ENCODE peak calls at places on chromosomes 16 and 17, in ten cellular contexts. One of them, this sample, is unnamed.

GRCh38 chr17:72122668-72123495 is 2.1 kb downstream of the SOX9 start:
- DNase-seq in CD8-positive, alpha-beta T cell: no peak
- DNase-seq in AG04449: no peak
- DNase-seq in chondrocyte: no peak
- DNase-seq in BJ: no peak
- DNase-seq in progenitor cell of endocrine pancreas: peak
- DNase-seq in H9: peak
- DNase-seq in left ventricle myocardium inferior: peak
- DNase-seq in left lung: peak
- DNase-seq in ovary: no peak
- DNase-seq in this sample: no peak

GRCh38 chr17:61314368-61315078 is 85.1 kb upstream of the TBX2 start:
- DNase-seq in left lung: peak
- DNase-seq in H9: no peak
- DNase-seq in ovary: peak
- DNase-seq in chondrocyte: no peak
- DNase-seq in AG04449: no peak
- DNase-seq in BJ: no peak
- DNase-seq in progenitor cell of endocrine pancreas: no peak
- DNase-seq in CD8-positive, alpha-beta T cell: no peak
- DNase-seq in left ventricle myocardium inferior: peak
- DNase-seq in this sample: no peak

GRCh38 chr17:11922634-11923033 is 74.6 kb downstream of the ZNF18 start:
- DNase-seq in ovary: no peak
- DNase-seq in BJ: no peak
- DNase-seq in chondrocyte: no peak
- DNase-seq in AG04449: no peak
- DNase-seq in left lung: no peak
- DNase-seq in left ventricle myocardium inferior: no peak
- DNase-seq in progenitor cell of endocrine pancreas: no peak
- DNase-seq in H9: no peak
- DNase-seq in CD8-positive, alpha-beta T cell: no peak
- DNase-seq in this sample: no peak

GRCh38 chr17:60359415-60359814 is 32.5 kb downstream of the USP32 start:
- DNase-seq in chondrocyte: no peak
- DNase-seq in H9: no peak
- DNase-seq in left ventricle myocardium inferior: no peak
- DNase-seq in progenitor cell of endocrine pancreas: no peak
- DNase-seq in CD8-positive, alpha-beta T cell: no peak
- DNase-seq in ovary: no peak
- DNase-seq in AG04449: no peak
- DNase-seq in BJ: no peak
- DNase-seq in left lung: no peak
- DNase-seq in this sample: no peak

GRCh38 chr17:47776330-47777197 is 43.5 kb downstream of the TBX21 start:
- DNase-seq in chondrocyte: no peak
- DNase-seq in progenitor cell of endocrine pancreas: no peak
- DNase-seq in CD8-positive, alpha-beta T cell: no peak
- DNase-seq in H9: peak
- DNase-seq in left ventricle myocardium inferior: no peak
- DNase-seq in AG04449: no peak
- DNase-seq in ovary: no peak
- DNase-seq in left lung: no peak
- DNase-seq in BJ: no peak
- DNase-seq in this sample: peak

GRCh38 chr17:61556224-61557188 is 34.5 kb downstream of the NACA2 start:
- DNase-seq in CD8-positive, alpha-beta T cell: no peak
- DNase-seq in H9: no peak
- DNase-seq in left lung: no peak
- DNase-seq in left ventricle myocardium inferior: no peak
- DNase-seq in AG04449: no peak
- DNase-seq in progenitor cell of endocrine pancreas: no peak
- DNase-seq in chondrocyte: no peak
- DNase-seq in ovary: no peak
- DNase-seq in BJ: no peak
- DNase-seq in this sample: no peak

GRCh38 chr17:2837147-2837561 is 40.9 kb downstream of the RAP1GAP2 start:
- DNase-seq in progenitor cell of endocrine pancreas: no peak
- DNase-seq in H9: no peak
- DNase-seq in left lung: no peak
- DNase-seq in ovary: no peak
- DNase-seq in AG04449: no peak
- DNase-seq in chondrocyte: no peak
- DNase-seq in left ventricle myocardium inferior: no peak
- DNase-seq in CD8-positive, alpha-beta T cell: no peak
- DNase-seq in BJ: no peak
- DNase-seq in this sample: no peak

GRCh38 chr17:76385892-76386786 is 1.7 kb downstream of the SPHK1 start:
- DNase-seq in progenitor cell of endocrine pancreas: peak
- DNase-seq in left lung: peak
- DNase-seq in CD8-positive, alpha-beta T cell: peak
- DNase-seq in chondrocyte: no peak
- DNase-seq in H9: peak
- DNase-seq in AG04449: no peak
- DNase-seq in left ventricle myocardium inferior: peak
- DNase-seq in ovary: peak
- DNase-seq in BJ: no peak
- DNase-seq in this sample: peak

DNA sequence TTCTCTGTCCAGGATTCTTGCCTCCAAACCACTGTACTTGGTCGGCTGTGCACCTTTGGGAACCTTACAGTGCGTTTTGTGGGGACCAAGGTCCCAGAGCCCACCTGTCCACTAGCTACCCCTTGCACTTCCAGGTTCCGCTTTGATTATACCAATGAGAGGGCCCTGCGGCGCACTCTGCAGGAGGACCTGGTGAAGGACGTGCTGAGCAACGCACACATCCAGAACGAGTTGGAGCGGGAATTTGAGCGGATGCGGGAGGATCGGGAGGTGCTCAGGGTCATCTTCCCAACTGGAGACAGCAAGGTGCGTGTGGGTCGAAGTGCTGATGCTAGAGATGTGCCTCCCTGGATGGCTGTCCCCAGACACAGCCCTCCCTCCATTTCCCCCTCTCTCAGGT is 18.8 kb downstream of the POLR2A start:
- DNase-seq in AG04449: no peak
- DNase-seq in ovary: no peak
- DNase-seq in BJ: no peak
- DNase-seq in chondrocyte: no peak
- DNase-seq in CD8-positive, alpha-beta T cell: no peak
- DNase-seq in progenitor cell of endocrine pancreas: no peak
- DNase-seq in left lung: no peak
- DNase-seq in H9: no peak
- DNase-seq in left ventricle myocardium inferior: no peak
- DNase-seq in this sample: no peak
- TF ChIP-seq CTCF in AG04449: peak
- TF ChIP-seq CTCF in ovary: no peak
- TF ChIP-seq CTCF in BJ: peak
- TF ChIP-seq CTCF in chondrocyte: peak
- TF ChIP-seq CTCF in CD8-positive, alpha-beta T cell: no peak
- TF ChIP-seq CTCF in progenitor cell of endocrine pancreas: peak
- TF ChIP-seq CTCF in left lung: no peak
- TF ChIP-seq CTCF in H9: peak
- TF ChIP-seq CTCF in left ventricle myocardium inferior: no peak
- TF ChIP-seq CTCF in this sample: no peak

DNA sequence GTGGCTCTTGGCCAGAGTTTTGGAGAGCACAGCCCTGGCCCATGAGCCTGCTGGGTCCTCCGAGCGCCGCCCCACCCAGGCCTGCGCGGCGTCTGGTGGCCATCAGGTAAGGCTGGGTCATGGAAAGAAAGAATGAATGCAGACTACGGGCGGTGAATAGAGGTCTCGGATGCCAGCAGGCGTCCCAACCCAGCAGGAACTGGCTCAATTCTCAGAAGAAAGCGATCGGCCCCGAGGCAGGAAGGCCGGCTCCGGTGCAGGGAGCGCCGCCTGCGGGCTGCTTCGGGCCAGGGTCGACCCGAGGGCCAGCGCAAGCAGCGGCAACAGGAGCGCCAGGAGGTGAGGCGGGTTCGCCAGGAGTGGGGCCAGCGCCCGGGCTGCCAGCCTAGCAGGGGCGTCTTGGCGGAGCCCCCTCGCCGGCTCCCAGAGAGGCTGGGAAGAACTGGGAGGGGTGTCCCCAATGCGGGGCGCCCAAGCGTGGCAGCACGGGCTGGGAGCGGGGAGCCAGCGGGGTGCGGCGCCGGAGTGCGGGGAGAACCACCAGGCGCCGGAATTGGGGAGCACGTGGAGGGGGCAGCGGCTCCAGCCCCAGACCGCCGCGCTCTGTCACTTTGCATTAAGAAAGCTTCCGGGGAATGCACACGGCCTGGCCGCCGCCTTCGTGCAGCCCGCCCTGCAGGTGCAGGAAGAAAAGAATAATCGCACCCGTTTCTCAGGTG is 7.1 kb upstream of the TMC5 start:
- DNase-seq in left ventricle myocardium inferior: no peak
- DNase-seq in H9: peak
- DNase-seq in BJ: no peak
- DNase-seq in CD8-positive, alpha-beta T cell: no peak
- DNase-seq in ovary: no peak
- DNase-seq in AG04449: no peak
- DNase-seq in progenitor cell of endocrine pancreas: peak
- DNase-seq in left lung: peak
- DNase-seq in chondrocyte: no peak
- DNase-seq in this sample: no peak
- TF ChIP-seq CTCF in left ventricle myocardium inferior: no peak
- TF ChIP-seq CTCF in H9: peak
- TF ChIP-seq CTCF in BJ: peak
- TF ChIP-seq CTCF in CD8-positive, alpha-beta T cell: no peak
- TF ChIP-seq CTCF in ovary: no peak
- TF ChIP-seq CTCF in AG04449: no peak
- TF ChIP-seq CTCF in progenitor cell of endocrine pancreas: peak
- TF ChIP-seq CTCF in left lung: no peak
- TF ChIP-seq CTCF in chondrocyte: peak
- TF ChIP-seq CTCF in this sample: no peak

GRCh38 chr17:41325126-41325525 is 9.6 kb upstream of the KRTAP17-1 start:
- DNase-seq in progenitor cell of endocrine pancreas: no peak
- DNase-seq in chondrocyte: no peak
- DNase-seq in AG04449: no peak
- DNase-seq in left ventricle myocardium inferior: no peak
- DNase-seq in BJ: no peak
- DNase-seq in ovary: no peak
- DNase-seq in CD8-positive, alpha-beta T cell: no peak
- DNase-seq in left lung: no peak
- DNase-seq in H9: no peak
- DNase-seq in this sample: no peak

GRCh38 chr17:41322903-41323895 is 7.7 kb upstream of the KRTAP17-1 start:
- DNase-seq in H9: no peak
- DNase-seq in left ventricle myocardium inferior: no peak
- DNase-seq in ovary: no peak
- DNase-seq in CD8-positive, alpha-beta T cell: no peak
- DNase-seq in left lung: no peak
- DNase-seq in AG04449: no peak
- DNase-seq in chondrocyte: no peak
- DNase-seq in progenitor cell of endocrine pancreas: no peak
- DNase-seq in BJ: no peak
- DNase-seq in this sample: no peak

GRCh38 chr17:41325611-41326010 is 10.1 kb upstream of the KRTAP17-1 start:
- DNase-seq in left lung: no peak
- DNase-seq in left ventricle myocardium inferior: no peak
- DNase-seq in ovary: no peak
- DNase-seq in progenitor cell of endocrine pancreas: no peak
- DNase-seq in BJ: no peak
- DNase-seq in AG04449: no peak
- DNase-seq in chondrocyte: no peak
- DNase-seq in CD8-positive, alpha-beta T cell: no peak
- DNase-seq in H9: no peak
- DNase-seq in this sample: no peak

GRCh38 chr17:41326173-41327145 is 10.9 kb upstream of the KRTAP17-1 start:
- DNase-seq in ovary: no peak
- DNase-seq in progenitor cell of endocrine pancreas: no peak
- DNase-seq in chondrocyte: no peak
- DNase-seq in CD8-positive, alpha-beta T cell: no peak
- DNase-seq in AG04449: no peak
- DNase-seq in left lung: no peak
- DNase-seq in H9: no peak
- DNase-seq in left ventricle myocardium inferior: no peak
- DNase-seq in BJ: no peak
- DNase-seq in this sample: no peak

DNA sequence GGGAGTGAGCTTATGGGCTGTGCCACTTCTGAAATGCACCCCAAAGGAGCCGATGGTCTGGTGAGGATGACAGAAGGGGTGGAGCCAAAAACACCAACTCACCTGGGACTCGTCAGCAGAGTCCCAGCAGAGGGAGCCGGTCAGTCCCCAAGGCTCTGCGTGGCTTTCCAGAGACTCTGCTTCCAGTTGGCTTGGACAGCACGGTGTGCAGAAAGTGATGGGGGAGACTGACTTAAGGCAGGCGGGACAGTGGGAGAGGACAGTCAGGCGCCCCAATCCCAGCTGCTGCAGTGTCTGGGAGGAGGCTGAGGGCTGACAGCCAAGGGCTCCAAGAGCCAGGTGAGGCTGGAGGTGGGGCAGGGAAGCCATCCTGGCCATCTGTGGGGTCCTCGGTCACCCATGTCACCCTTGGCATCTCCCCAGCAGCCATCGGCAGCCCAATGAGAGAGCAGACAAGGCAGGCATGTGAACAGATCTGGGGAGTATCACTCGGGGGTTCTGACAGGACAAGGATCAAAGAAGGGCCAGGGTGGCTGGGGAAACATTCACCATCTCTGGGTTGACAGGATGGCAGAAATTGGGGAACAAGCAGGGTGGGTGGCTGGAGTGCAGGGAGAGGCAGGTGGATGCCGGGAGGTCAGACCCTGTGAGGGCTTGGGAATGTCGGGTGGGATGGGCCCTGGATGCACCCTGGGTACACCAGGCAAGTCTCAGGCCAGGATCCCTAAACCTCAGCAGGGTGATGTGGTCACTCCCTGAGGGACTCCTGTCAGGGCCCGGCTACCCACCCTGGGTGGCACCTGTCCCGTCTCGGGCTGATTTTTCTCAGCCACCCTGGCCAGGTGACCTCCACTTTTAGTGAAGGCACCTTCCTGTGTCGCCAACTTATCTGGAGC is 8.9 kb upstream of the KRTAP17-1 start:
- DNase-seq in AG04449: no peak
- DNase-seq in H9: peak
- DNase-seq in left ventricle myocardium inferior: no peak
- DNase-seq in progenitor cell of endocrine pancreas: no peak
- DNase-seq in chondrocyte: no peak
- DNase-seq in BJ: no peak
- DNase-seq in ovary: no peak
- DNase-seq in left lung: no peak
- DNase-seq in CD8-positive, alpha-beta T cell: no peak
- DNase-seq in this sample: no peak
- TF ChIP-seq CTCF in AG04449: peak
- TF ChIP-seq CTCF in H9: peak
- TF ChIP-seq CTCF in left ventricle myocardium inferior: no peak
- TF ChIP-seq CTCF in progenitor cell of endocrine pancreas: peak
- TF ChIP-seq CTCF in chondrocyte: peak
- TF ChIP-seq CTCF in BJ: peak
- TF ChIP-seq CTCF in ovary: no peak
- TF ChIP-seq CTCF in left lung: no peak
- TF ChIP-seq CTCF in CD8-positive, alpha-beta T cell: no peak
- TF ChIP-seq CTCF in this sample: peak

DNA sequence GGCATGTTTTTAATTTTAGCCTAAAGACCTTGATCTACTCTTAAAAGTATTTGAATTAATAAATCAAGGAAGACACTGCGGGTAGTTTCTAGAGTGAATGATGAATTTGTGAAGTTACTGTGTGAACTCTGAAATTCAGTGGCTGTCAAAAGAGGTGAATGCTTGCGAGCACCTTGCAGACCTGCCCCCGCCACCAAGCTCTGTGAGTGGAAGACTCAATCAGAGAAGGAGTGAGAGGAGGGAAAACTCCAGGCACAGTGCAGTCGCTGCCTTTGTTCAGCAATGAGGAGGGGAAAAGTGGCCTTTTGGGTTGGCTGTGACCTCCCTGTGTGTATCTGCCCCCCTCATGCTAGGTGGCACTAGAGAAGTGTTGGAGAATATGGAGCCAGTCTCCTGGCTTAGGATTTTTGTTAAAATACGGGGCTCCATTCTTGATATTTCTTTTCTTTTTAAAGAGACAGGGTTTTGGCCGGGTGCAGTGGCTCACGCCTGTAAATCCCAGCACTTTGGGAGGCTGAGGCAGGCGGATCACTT is 53.0 kb downstream of the LDHD start:
- DNase-seq in H9: no peak
- DNase-seq in chondrocyte: no peak
- DNase-seq in left ventricle myocardium inferior: no peak
- DNase-seq in progenitor cell of endocrine pancreas: no peak
- DNase-seq in CD8-positive, alpha-beta T cell: no peak
- DNase-seq in AG04449: no peak
- DNase-seq in BJ: no peak
- DNase-seq in ovary: no peak
- DNase-seq in left lung: no peak
- DNase-seq in this sample: no peak
- TF ChIP-seq CTCF in H9: no peak
- TF ChIP-seq CTCF in chondrocyte: no peak
- TF ChIP-seq CTCF in left ventricle myocardium inferior: no peak
- TF ChIP-seq CTCF in progenitor cell of endocrine pancreas: no peak
- TF ChIP-seq CTCF in CD8-positive, alpha-beta T cell: no peak
- TF ChIP-seq CTCF in AG04449: no peak
- TF ChIP-seq CTCF in BJ: no peak
- TF ChIP-seq CTCF in ovary: no peak
- TF ChIP-seq CTCF in left lung: no peak
- TF ChIP-seq CTCF in this sample: no peak

This sample was measured in AG09319.